ENCODE peak calls at places on chromosomes 7 and 10, in four cellular contexts. F, A, G and D are unnamed samples.

GRCh38 chr7:129499915-129500463 is 2.3 kb upstream of the SMKR1 start:
- DNase-seq in A (no peak), F (no peak), G (no peak), D (no peak)

GRCh38 chr10:129107525-129107924 is 359.5 kb upstream of the MGMT start:
- DNase-seq in G (no peak), F (no peak), A (no peak), D (no peak)

GRCh38 chr10:67385566-67385965 is 310.4 kb downstream of the CTNNA3 start:
- DNase-seq in G (no peak), F (no peak), A (no peak), D (no peak)

GRCh38 chr10:96840841-96841518 is 8.9 kb downstream of the LCOR start:
- DNase-seq in A (no peak), F (peak; percentile 65), G (peak; percentile 74), D (peak; percentile 56)

GRCh38 chr7:151598045-151598444 is 78.3 kb upstream of the RHEB start:
- DNase-seq in G (peak; percentile 90), A (peak; percentile 27), F (peak; percentile 91), D (peak; percentile 86)

GRCh38 chr7:30559566-30559965 is 35.1 kb upstream of the GARS1 start:
- DNase-seq in G (peak; percentile 80), A (no peak), F (no peak), D (no peak)

GRCh38 chr10:129942019-129942277 is 22.1 kb downstream of the EBF3 start:
- DNase-seq in F (no peak), A (no peak), G (no peak), D (no peak)

GRCh38 chr10:24463683-24464426 is 254.9 kb downstream of the KIAA1217 start:
- DNase-seq in G (peak; percentile 94), F (peak; percentile 82), A (peak; percentile 56), D (peak; percentile 83)

GRCh38 chr7:130009848-130010688 is 41.1 kb downstream of the ZC3HC1 start:
- DNase-seq in A (peak; percentile 95), F (peak; percentile 83), G (peak; percentile 93), D (peak; percentile 97)

GRCh38 chr7:155287229-155287935 is 10.3 kb upstream of the INSIG1 start:
- DNase-seq in G (no peak), F (no peak), A (no peak), D (no peak)

GRCh38 chr7:105837765-105838241 is 38.6 kb downstream of the ATXN7L1 start:
- DNase-seq in A (no peak), F (no peak), G (no peak), D (no peak)

GRCh38 chr10:7932301-7933036 is 114.2 kb downstream of the TAF3 start:
- DNase-seq in G (no peak), A (no peak), F (no peak), D (no peak)